ENCODE peak calls at places on chromosomes 13 and 19, in eight cellular contexts. I, A, Y, T, H, C, O and D are unnamed samples.

GRCh38 chr19:19464339-19465098 is 50.8 kb downstream of the TSSK6 start:
- DNase-seq in O (no peak), Y (no peak), H (no peak), A (no peak), T (no peak), I (peak), C (no peak), D (no peak)

GRCh38 chr13:99197257-99197651 is 3.4 kb upstream of the UBAC2 start:
- DNase-seq in A (no peak), O (no peak), H (no peak), T (no peak), I (no peak), Y (peak), C (no peak), D (no peak)

GRCh38 chr19:33288666-33289065 is 13.7 kb downstream of the CEBPA start:
- DNase-seq in O (no peak), A (no peak), Y (no peak), T (no peak), I (no peak), H (no peak), C (no peak), D (no peak)

GRCh38 chr13:110949628-110950027 is 34.8 kb upstream of the ANKRD10 start:
- DNase-seq in I (no peak), C (no peak), Y (no peak), H (no peak), O (no peak), A (no peak), T (no peak), D (no peak)

GRCh38 chr13:72072223-72072622 is 205.2 kb upstream of the DACH1 start:
- DNase-seq in C (no peak), A (no peak), T (no peak), Y (no peak), H (no peak), O (no peak), I (no peak), D (no peak)

GRCh38 chr13:112926993-112927392 is 42.0 kb upstream of the MCF2L start:
- DNase-seq in H (no peak), A (no peak), I (no peak), Y (no peak), C (no peak), T (no peak), O (no peak), D (no peak)

GRCh38 chr13:33446821-33447481 is 161.4 kb upstream of the STARD13 start:
- DNase-seq in T (no peak), C (no peak), I (no peak), H (no peak), O (peak), A (no peak), Y (no peak), D (no peak)

GRCh38 chr19:29858000-29858596 is 46.3 kb downstream of the CCNE1 start:
- DNase-seq in I (no peak), O (peak), C (peak), T (no peak), Y (peak), H (no peak), A (no peak), D (peak)

GRCh38 chr13:36096411-36097184 is 34.6 kb downstream of the DCLK1 start:
- DNase-seq in A (no peak), Y (no peak), H (no peak), C (no peak), I (peak), T (no peak), O (no peak), D (no peak)